ENCODE peak calls at places on chromosomes 7 and 10, in nine cellular contexts. O is T-helper 9 cell, I is lower lobe of right lung, M is pancreas, H is IMR-90, F is MG63, Y is GF-D8, K is fibroblast of mammary gland, V is Right ventricle myocardium superior. J is an unnamed sample.

GRCh38 chr7:157088136-157088535 is 50.6 kb upstream of the UBE3C start:
- DNase-seq in H (no peak), I (no peak), M (no peak), F (no peak), O (no peak), Y (no peak), V (no peak), K (no peak), J (no peak)

GRCh38 chr7:28571405-28571804 is 159.1 kb downstream of the CREB5 start:
- DNase-seq in H (no peak), O (no peak), M (no peak), Y (no peak), I (no peak), V (no peak), F (no peak), K (no peak), J (no peak)

GRCh38 chr10:15068802-15069201 is 19.8 kb downstream of the ACBD7 start:
- DNase-seq in I (no peak), M (no peak), K (peak), F (peak), O (no peak), H (peak), Y (no peak), V (no peak), J (peak)

GRCh38 chr10:22599048-22599561 is 115.3 kb downstream of the PIP4K2A start:
- DNase-seq in H (peak), I (no peak), F (peak), Y (no peak), O (no peak), M (no peak), K (peak), V (no peak), J (peak)

GRCh38 chr10:111767661-111768060 is 415.9 kb downstream of the GPAM start:
- DNase-seq in V (no peak), I (no peak), H (no peak), O (no peak), K (no peak), F (no peak), Y (no peak), M (no peak), J (no peak)

GRCh38 chr10:113992601-113993011 is 51.1 kb upstream of the ADRB1 start:
- DNase-seq in V (peak), O (no peak), Y (no peak), H (no peak), F (peak), K (peak), I (no peak), M (no peak), J (peak)

GRCh38 chr7:116977172-116977571 is 23.9 kb downstream of the ST7 start:
- DNase-seq in K (no peak), M (no peak), H (peak), I (no peak), V (no peak), F (no peak), O (no peak), Y (no peak), J (peak)

GRCh38 chr10:100433253-100434240 is 29.3 kb upstream of the WNT8B start:
- DNase-seq in I (peak), V (peak), K (peak), F (peak), O (peak), H (peak), M (peak), Y (peak), J (peak)

GRCh38 chr10:44325157-44325556 is 59.7 kb downstream of the CXCL12 start:
- DNase-seq in F (no peak), K (no peak), V (no peak), I (no peak), O (no peak), Y (no peak), H (no peak), M (peak), J (no peak)

GRCh38 chr10:2790437-2790836 is 276.9 kb upstream of the PFKP start:
- DNase-seq in V (no peak), I (no peak), M (no peak), Y (no peak), H (no peak), F (no peak), O (no peak), K (no peak), J (no peak)

GRCh38 chr7:101410743-101411476 is 48.2 kb downstream of the COL26A1 start:
- DNase-seq in I (peak), V (no peak), K (peak), F (peak), Y (no peak), M (peak), O (peak), H (no peak), J (peak)

GRCh38 chr10:96229568-96230030 is 41.8 kb downstream of the BLNK start:
- DNase-seq in Y (no peak), M (peak), O (peak), H (peak), F (peak), V (peak), K (peak), I (peak), J (peak)

J was measured in fibroblast of the aortic adventitia.